ENCODE peak calls at places on chromosomes 13 and 19, in ten cellular contexts. O, T, V, F, D, E, I, P, M and S are unnamed samples.

GRCh38 chr19:56751078-56751489 is 79.5 kb upstream of the ZNF835 start:
- DNase-seq in D (no peak), T (no peak), I (no peak), F (peak), P (no peak), V (no peak), E (peak), O (no peak), M (no peak), S (no peak)

GRCh38 chr13:113595131-113595530 is 10.6 kb downstream of the TFDP1 start:
- DNase-seq in D (no peak), F (no peak), P (no peak), T (no peak), M (peak), E (no peak), I (no peak), V (no peak), O (no peak), S (no peak)

GRCh38 chr13:49082653-49083536 is 107.2 kb downstream of the FNDC3A start:
- DNase-seq in F (no peak), V (no peak), T (peak), P (no peak), E (no peak), O (no peak), D (no peak), M (no peak), I (peak), S (peak)

GRCh38 chr13:48142437-48142836 is 47.5 kb upstream of the MED4 start:
- DNase-seq in P (no peak), F (no peak), D (no peak), O (no peak), I (no peak), M (no peak), T (no peak), E (no peak), V (no peak), S (no peak)

GRCh38 chr19:46945668-46946067 is 74.0 kb upstream of the NPAS1 start:
- DNase-seq in M (no peak), E (no peak), D (no peak), T (no peak), F (no peak), O (no peak), V (no peak), I (no peak), P (no peak), S (no peak)

GRCh38 chr19:55158848-55159793 is 1.6 kb upstream of the TNNI3 start:
- DNase-seq in P (no peak), V (no peak), I (no peak), E (no peak), D (no peak), T (no peak), M (no peak), O (no peak), F (no peak), S (peak)

GRCh38 chr13:44331912-44332840 is 41.4 kb upstream of the SERP2 start:
- DNase-seq in D (no peak), O (no peak), M (no peak), T (peak), F (peak), V (no peak), P (peak), E (peak), I (peak), S (peak)

GRCh38 chr13:98097749-98098148 is 45.1 kb upstream of the FARP1 start:
- DNase-seq in I (no peak), T (no peak), M (no peak), E (no peak), P (no peak), D (no peak), O (no peak), F (no peak), V (no peak), S (no peak)

DNA sequence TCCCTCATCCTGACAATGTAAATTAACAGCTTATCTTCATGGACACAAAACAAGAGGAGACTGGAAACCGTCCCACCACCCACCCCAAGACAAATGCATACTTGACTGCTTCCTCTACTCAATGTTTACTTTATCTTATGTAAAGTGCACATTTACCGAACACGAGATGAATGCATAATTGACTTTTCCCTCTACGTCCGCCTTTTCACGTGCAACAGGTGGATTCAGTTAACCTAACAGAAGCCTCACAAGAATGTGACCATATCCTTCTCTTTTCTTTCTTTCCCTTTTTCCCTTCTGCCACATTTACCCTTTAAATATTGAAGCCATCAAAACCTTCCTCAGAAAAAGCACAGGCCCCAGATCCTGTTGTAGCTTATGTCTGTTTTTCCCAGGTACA is 468.0 kb downstream of the UQCRFS1 start:
- DNase-seq in I (no peak), F (no peak), E (no peak), P (no peak), O (no peak), T (no peak), D (no peak), V (no peak), M (no peak), S (no peak)
- TF ChIP-seq CTCF in I (no peak), F (no peak), E (no peak), P (no peak), O (no peak), T (no peak), D (no peak), V (no peak), M (no peak), S (no peak)

GRCh38 chr19:31338069-31338767 is 11.0 kb downstream of the TSHZ3 start:
- DNase-seq in E (no peak), V (no peak), D (no peak), F (peak), P (peak), M (no peak), O (no peak), I (peak), T (peak), S (no peak)
- TF ChIP-seq CTCF in E (peak), V (no peak), D (no peak), F (peak), P (peak), M (no peak), O (peak), I (peak), T (peak), S (no peak)

DNA sequence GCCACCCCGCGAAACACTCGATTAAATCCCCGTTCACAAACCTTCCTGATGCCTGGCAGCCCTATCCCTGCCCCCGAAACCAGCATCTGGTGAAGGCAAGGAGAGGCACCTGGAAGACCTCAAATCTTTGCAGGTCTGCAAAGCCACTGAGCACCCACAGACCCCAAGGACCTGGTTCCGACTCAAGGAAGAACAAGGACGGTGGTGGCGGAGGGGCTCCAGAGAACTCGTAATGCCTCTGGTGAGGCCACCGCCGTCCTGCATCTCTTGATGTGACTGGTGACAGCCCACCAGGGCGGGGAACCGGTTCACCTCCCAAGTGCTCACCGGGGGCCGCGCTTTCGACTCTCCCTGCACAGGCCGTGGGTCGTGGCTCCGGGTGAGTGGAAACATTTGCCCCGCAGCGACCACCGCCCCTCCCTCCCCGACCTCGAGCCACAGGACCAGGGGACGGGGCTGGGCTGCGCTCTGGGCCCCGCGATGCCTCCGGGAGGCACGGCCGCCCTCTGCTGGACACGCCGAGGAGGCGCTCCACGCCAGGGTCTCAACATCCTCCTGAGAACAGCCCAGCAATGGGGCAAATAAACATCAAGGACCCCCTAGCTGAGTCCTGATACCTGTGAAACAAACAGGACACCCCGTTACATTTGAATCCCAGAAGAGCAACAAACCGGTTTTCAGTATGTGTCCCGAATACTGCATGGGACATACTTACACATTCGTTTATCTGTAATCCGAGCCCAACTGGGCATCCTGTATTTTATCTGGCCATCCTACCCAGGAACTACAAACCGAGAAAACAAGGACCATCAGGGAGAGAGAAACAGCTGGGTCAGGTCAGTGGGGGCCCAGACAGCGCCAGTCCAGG is 3.9 kb upstream of the PLPP2 start:
- DNase-seq in O (no peak), V (peak), P (no peak), I (no peak), E (no peak), D (peak), F (no peak), T (no peak), M (peak), S (peak)
- TF ChIP-seq CTCF in O (peak), V (peak), P (peak), I (peak), E (peak), D (peak), F (peak), T (peak), M (no peak), S (peak)

GRCh38 chr13:95708390-95708774 is 31.4 kb downstream of the DNAJC3 start:
- DNase-seq in M (no peak), E (no peak), F (no peak), T (no peak), O (no peak), P (no peak), I (no peak), V (no peak), D (no peak), S (no peak)

GRCh38 chr13:95707035-95707434 is 30.1 kb downstream of the DNAJC3 start:
- DNase-seq in V (no peak), M (no peak), O (no peak), P (no peak), E (no peak), T (no peak), I (no peak), D (no peak), F (no peak), S (no peak)

GRCh38 chr13:95706356-95706755 is 29.4 kb downstream of the DNAJC3 start:
- DNase-seq in O (no peak), I (no peak), P (no peak), T (no peak), F (no peak), M (no peak), D (no peak), E (no peak), V (no peak), S (no peak)

GRCh38 chr13:95707442-95708389 is 30.8 kb downstream of the DNAJC3 start:
- DNase-seq in T (no peak), F (no peak), O (no peak), I (no peak), M (no peak), D (no peak), P (no peak), V (no peak), E (no peak), S (no peak)

DNA sequence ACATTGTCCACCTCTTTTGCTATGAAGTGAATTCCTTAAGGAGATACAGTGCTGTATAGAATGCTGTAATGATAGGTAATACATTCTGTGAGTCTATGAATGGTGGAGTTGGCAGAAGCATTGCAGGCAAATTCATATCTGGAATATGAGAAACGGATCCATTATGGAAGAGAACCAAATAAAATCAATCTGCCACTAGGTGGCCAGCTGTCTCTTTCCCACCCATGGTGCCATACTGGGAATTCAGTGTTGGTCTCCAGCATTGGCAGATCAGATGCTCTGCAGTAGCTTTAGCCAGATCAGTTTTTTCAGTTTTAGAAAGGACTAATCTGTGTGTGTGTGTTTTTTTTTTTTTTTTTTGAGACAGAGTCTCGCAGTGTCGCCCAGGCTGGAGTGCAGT is 27.6 kb downstream of the DNAJC3 start:
- DNase-seq in P (no peak), V (peak), O (no peak), E (no peak), D (no peak), T (no peak), M (no peak), I (no peak), F (no peak), S (peak)
- TF ChIP-seq CTCF in P (no peak), V (no peak), O (no peak), E (no peak), D (no peak), T (peak), M (no peak), I (peak), F (no peak), S (peak)

DNA sequence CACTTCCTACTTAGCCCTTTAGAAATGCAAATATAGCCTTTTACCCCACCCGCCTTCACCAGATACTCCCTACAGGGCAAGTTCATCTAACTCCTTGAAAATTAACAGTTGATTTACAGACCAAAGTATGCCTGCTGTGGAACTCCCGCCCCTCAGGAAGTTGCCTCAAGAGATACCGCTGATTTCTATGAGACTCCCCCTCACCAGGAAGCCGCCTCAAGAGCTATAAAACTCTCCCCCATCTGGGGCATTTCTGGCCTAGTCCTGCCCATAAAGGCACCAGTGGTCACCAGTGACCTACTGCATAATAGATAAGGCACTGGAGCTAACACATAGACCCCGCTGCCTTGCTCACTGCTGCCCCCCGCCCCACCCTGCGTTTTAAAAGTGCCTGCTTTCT is 201.7 kb upstream of the UBL3 start:
- DNase-seq in O (no peak), I (no peak), E (peak), T (no peak), M (no peak), V (no peak), P (no peak), D (no peak), F (no peak), S (no peak)
- TF ChIP-seq CTCF in O (no peak), I (no peak), E (no peak), T (no peak), M (no peak), V (no peak), P (no peak), D (no peak), F (no peak), S (no peak)

GRCh38 chr13:111518161-111518791 is 197.8 kb downstream of the TEX29 start:
- DNase-seq in O (no peak), V (peak), E (no peak), F (no peak), I (no peak), P (no peak), D (no peak), M (peak), T (no peak), S (no peak)

GRCh38 chr13:111521691-111522229 is 201.3 kb downstream of the TEX29 start:
- DNase-seq in I (no peak), M (peak), D (no peak), O (no peak), F (no peak), P (no peak), E (no peak), T (no peak), V (no peak), S (no peak)

GRCh38 chr13:111519490-111520170 is 199.2 kb downstream of the TEX29 start:
- DNase-seq in F (no peak), M (peak), V (no peak), P (no peak), O (no peak), I (no peak), E (no peak), T (no peak), D (no peak), S (no peak)

GRCh38 chr13:111519041-111519440 is 198.6 kb downstream of the TEX29 start:
- DNase-seq in O (no peak), F (no peak), I (no peak), P (no peak), M (peak), E (no peak), D (no peak), V (no peak), T (no peak), S (no peak)

DNA sequence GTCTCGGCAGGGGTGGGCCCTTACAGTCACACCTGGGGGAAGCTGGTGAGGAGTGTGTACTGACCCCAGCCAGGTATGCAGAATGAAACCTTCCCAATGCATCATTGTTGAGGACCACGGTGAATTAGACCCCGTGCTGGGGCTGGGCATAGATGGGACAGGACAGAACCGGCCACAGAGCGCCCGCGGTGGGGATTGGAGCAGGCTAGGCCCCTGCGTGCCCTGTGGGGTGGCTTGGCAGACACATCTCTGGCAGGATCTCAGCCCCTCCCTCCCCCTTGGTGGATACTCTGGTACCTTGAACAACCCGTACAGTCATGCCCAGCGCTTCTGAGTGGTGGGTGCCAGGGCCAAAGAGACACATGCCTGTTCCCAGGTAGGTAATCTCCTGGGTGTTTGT is 200.6 kb downstream of the TEX29 start:
- DNase-seq in I (no peak), O (no peak), T (no peak), M (peak), P (no peak), F (no peak), D (no peak), E (no peak), V (no peak), S (no peak)
- TF ChIP-seq CTCF in I (no peak), O (no peak), T (no peak), M (no peak), P (no peak), F (no peak), D (no peak), E (no peak), V (no peak), S (no peak)

GRCh38 chr13:51935326-51936171 is 73.8 kb downstream of the CCDC70 start:
- DNase-seq in T (no peak), F (no peak), M (no peak), O (no peak), E (no peak), V (peak), D (no peak), I (no peak), P (no peak), S (peak)
- TF ChIP-seq CTCF in T (peak), F (no peak), M (no peak), O (no peak), E (peak), V (no peak), D (no peak), I (no peak), P (no peak), S (peak)

DNA sequence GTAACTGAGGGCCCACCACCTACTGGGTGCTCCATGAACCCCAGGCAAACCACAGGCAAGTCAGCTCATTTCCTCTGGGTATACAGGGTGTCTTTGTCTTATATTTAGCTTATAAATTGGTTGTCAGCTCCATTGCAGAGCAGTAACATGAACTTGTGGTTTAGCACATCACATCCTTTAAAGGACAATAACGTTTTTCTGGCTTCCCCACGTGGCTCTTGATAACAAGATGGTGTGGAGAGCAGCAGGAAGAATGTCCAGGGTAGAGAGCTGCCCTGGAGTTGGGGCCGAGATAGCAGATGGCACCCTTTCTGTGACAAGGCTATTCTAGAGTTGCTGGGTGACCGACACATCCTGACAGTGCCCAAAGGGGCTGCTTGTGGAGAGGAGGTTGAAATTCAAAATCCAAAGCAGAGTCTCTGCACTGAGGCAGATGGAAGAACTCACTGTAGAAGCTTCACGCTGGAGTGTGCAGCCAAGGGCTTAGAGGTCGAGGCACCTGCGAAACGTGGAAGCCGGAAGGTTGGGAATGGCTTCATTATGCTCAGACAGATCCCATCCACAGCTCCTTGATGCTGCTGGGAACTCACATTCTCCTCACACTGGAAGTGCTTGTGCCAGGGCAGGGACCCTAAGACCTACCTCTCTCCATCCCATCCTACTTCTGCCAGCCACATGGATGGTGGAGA is 133.0 kb upstream of the FRY start:
- DNase-seq in V (no peak), P (no peak), F (no peak), D (no peak), E (no peak), M (no peak), T (peak), I (no peak), O (no peak), S (no peak)
- TF ChIP-seq CTCF in V (no peak), P (no peak), F (no peak), D (no peak), E (no peak), M (no peak), T (no peak), I (no peak), O (no peak), S (no peak)

DNA sequence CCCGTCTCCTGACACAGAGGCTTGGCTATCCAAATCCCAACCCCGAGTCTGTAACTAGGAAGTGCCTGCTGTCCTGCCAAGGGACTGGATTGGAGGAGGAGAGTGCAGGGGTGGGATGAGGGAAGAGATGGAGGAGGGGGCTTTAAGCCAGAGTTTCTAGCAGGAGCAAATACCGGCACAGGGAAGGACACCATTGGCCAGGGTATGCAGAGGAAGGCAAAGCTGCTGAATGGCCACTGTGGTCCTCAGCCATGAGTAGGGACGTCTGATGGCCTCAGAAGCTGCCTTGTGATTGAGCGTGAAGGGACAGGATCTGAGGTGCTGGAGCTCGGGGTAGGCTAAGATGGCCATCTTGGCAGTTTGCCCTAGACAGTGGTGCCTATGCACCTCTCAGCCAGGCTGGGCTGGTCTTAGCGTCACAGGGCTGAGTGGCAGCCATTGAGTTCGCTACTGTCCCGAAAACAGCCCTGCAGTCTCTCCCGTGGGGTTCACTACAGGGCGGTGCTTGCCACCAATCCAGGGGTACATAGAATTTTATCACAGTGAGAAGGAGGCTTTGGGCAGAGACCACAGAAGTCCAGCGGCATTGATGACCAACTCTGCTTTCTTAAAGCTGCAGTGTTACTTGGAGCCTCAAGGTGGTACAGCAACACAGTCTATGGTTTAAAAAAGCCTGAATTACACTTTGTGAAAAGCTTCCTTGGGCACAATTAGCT is 61.8 kb downstream of the AKAP11 start:
- DNase-seq in O (no peak), F (no peak), D (no peak), T (peak), P (no peak), I (no peak), E (no peak), V (no peak), M (no peak), S (peak)
- TF ChIP-seq CTCF in O (no peak), F (no peak), D (peak), T (peak), P (no peak), I (peak), E (no peak), V (no peak), M (no peak), S (peak)